ENCODE peak calls at places on chromosomes 13 and 19, in nine cellular contexts. One of them, this sample, is unnamed.
A peak's percentile ranks its signal among the peaks of the same experiment; 100 is the strongest.

GRCh38 chr19:35095667-35096368 is 19.8 kb upstream of the FXYD3 start:
- DNase-seq in T-helper 2 cell: no peak
- DNase-seq in AG20443: no peak
- DNase-seq in cardiac muscle cell: no peak
- DNase-seq in breast epithelium: peak; percentile 66
- DNase-seq in C1 segment of cervical spinal cord: no peak
- DNase-seq in T follicular helper cell: no peak
- DNase-seq in activated T-cell treated with anti-CD3 and anti-CD28 coated beads for 4 hours: no peak
- DNase-seq in neuronal stem cell: no peak
- DNase-seq in this sample: no peak

GRCh38 chr13:46317120-46317519 is 69.9 kb downstream of the RUBCNL start:
- DNase-seq in T-helper 2 cell: no peak
- DNase-seq in AG20443: no peak
- DNase-seq in cardiac muscle cell: no peak
- DNase-seq in breast epithelium: no peak
- DNase-seq in C1 segment of cervical spinal cord: no peak
- DNase-seq in T follicular helper cell: no peak
- DNase-seq in activated T-cell treated with anti-CD3 and anti-CD28 coated beads for 4 hours: no peak
- DNase-seq in neuronal stem cell: no peak
- DNase-seq in this sample: no peak

GRCh38 chr13:114134111-114134943 is 1.9 kb upstream of the RASA3 start:
- DNase-seq in T-helper 2 cell: no peak
- DNase-seq in AG20443: no peak
- DNase-seq in cardiac muscle cell: peak; percentile 49
- DNase-seq in breast epithelium: no peak
- DNase-seq in C1 segment of cervical spinal cord: no peak
- DNase-seq in T follicular helper cell: no peak
- DNase-seq in activated T-cell treated with anti-CD3 and anti-CD28 coated beads for 4 hours: no peak
- DNase-seq in neuronal stem cell: no peak
- DNase-seq in this sample: peak; percentile 38

GRCh38 chr13:104961246-104961645 is 1574.2 kb downstream of the EFNB2 start:
- DNase-seq in T-helper 2 cell: no peak
- DNase-seq in AG20443: no peak
- DNase-seq in cardiac muscle cell: no peak
- DNase-seq in breast epithelium: no peak
- DNase-seq in C1 segment of cervical spinal cord: no peak
- DNase-seq in T follicular helper cell: no peak
- DNase-seq in activated T-cell treated with anti-CD3 and anti-CD28 coated beads for 4 hours: no peak
- DNase-seq in neuronal stem cell: no peak
- DNase-seq in this sample: no peak

GRCh38 chr13:111241006-111241755 is 79.3 kb upstream of the TEX29 start:
- DNase-seq in T-helper 2 cell: no peak
- DNase-seq in AG20443: no peak
- DNase-seq in cardiac muscle cell: no peak
- DNase-seq in breast epithelium: no peak
- DNase-seq in C1 segment of cervical spinal cord: peak; percentile 90
- DNase-seq in T follicular helper cell: no peak
- DNase-seq in activated T-cell treated with anti-CD3 and anti-CD28 coated beads for 4 hours: no peak
- DNase-seq in neuronal stem cell: no peak
- DNase-seq in this sample: no peak

GRCh38 chr19:56538761-56539263 is at the start of gene ZFP28:
- DNase-seq in T-helper 2 cell: no peak
- DNase-seq in AG20443: peak; percentile 95
- DNase-seq in cardiac muscle cell: no peak
- DNase-seq in breast epithelium: no peak
- DNase-seq in C1 segment of cervical spinal cord: no peak
- DNase-seq in T follicular helper cell: no peak
- DNase-seq in activated T-cell treated with anti-CD3 and anti-CD28 coated beads for 4 hours: no peak
- DNase-seq in neuronal stem cell: no peak
- DNase-seq in this sample: no peak

GRCh38 chr13:51225034-51225433 is 2.8 kb downstream of the FAM124A start:
- DNase-seq in T-helper 2 cell: no peak
- DNase-seq in AG20443: no peak
- DNase-seq in cardiac muscle cell: no peak
- DNase-seq in breast epithelium: no peak
- DNase-seq in C1 segment of cervical spinal cord: no peak
- DNase-seq in T follicular helper cell: no peak
- DNase-seq in activated T-cell treated with anti-CD3 and anti-CD28 coated beads for 4 hours: no peak
- DNase-seq in neuronal stem cell: no peak
- DNase-seq in this sample: no peak

GRCh38 chr19:39428309-39429112 is 7.2 kb downstream of the RPS16 start:
- DNase-seq in T-helper 2 cell: no peak
- DNase-seq in AG20443: peak; percentile 92
- DNase-seq in cardiac muscle cell: peak; percentile 92
- DNase-seq in breast epithelium: no peak
- DNase-seq in C1 segment of cervical spinal cord: no peak
- DNase-seq in T follicular helper cell: no peak
- DNase-seq in activated T-cell treated with anti-CD3 and anti-CD28 coated beads for 4 hours: no peak
- DNase-seq in neuronal stem cell: peak; percentile 72
- DNase-seq in this sample: no peak

GRCh38 chr19:49626243-49626642 is 13.7 kb downstream of the RRAS start:
- DNase-seq in T-helper 2 cell: no peak
- DNase-seq in AG20443: no peak
- DNase-seq in cardiac muscle cell: no peak
- DNase-seq in breast epithelium: no peak
- DNase-seq in C1 segment of cervical spinal cord: no peak
- DNase-seq in T follicular helper cell: no peak
- DNase-seq in activated T-cell treated with anti-CD3 and anti-CD28 coated beads for 4 hours: no peak
- DNase-seq in neuronal stem cell: no peak
- DNase-seq in this sample: no peak

This sample was measured in NAMALWA.